ENCODE peak calls at places on chromosomes 12 and 14, in ten cellular contexts. One of them, this sample, is unnamed.

GRCh38 chr12:73699318-73699717 is 838.3 kb upstream of the ATXN7L3B start:
- DNase-seq in left ventricle myocardium inferior: no peak
- DNase-seq in body of pancreas: no peak
- DNase-seq in pancreas: no peak
- DNase-seq in ovary: no peak
- DNase-seq in CD8-positive, alpha-beta memory T cell: no peak
- DNase-seq in DND-41: no peak
- DNase-seq in right cardiac atrium: no peak
- DNase-seq in PC-3: no peak
- DNase-seq in HCT116: no peak
- DNase-seq in this sample: no peak

GRCh38 chr12:120225852-120226640 is 25.1 kb upstream of the RPLP0 start:
- DNase-seq in left ventricle myocardium inferior: peak
- DNase-seq in body of pancreas: peak
- DNase-seq in pancreas: no peak
- DNase-seq in ovary: no peak
- DNase-seq in CD8-positive, alpha-beta memory T cell: no peak
- DNase-seq in DND-41: no peak
- DNase-seq in right cardiac atrium: peak
- DNase-seq in PC-3: no peak
- DNase-seq in HCT116: no peak
- DNase-seq in this sample: no peak

GRCh38 chr14:51396222-51396815 is 156.3 kb downstream of the TMX1 start:
- DNase-seq in left ventricle myocardium inferior: no peak
- DNase-seq in body of pancreas: peak
- DNase-seq in pancreas: peak
- DNase-seq in ovary: peak
- DNase-seq in CD8-positive, alpha-beta memory T cell: no peak
- DNase-seq in DND-41: no peak
- DNase-seq in right cardiac atrium: no peak
- DNase-seq in PC-3: peak
- DNase-seq in HCT116: no peak
- DNase-seq in this sample: peak

GRCh38 chr14:100576091-100577085 is 10.8 kb downstream of the BEGAIN start:
- DNase-seq in left ventricle myocardium inferior: peak
- DNase-seq in body of pancreas: peak
- DNase-seq in pancreas: no peak
- DNase-seq in ovary: no peak
- DNase-seq in CD8-positive, alpha-beta memory T cell: no peak
- DNase-seq in DND-41: no peak
- DNase-seq in right cardiac atrium: peak
- DNase-seq in PC-3: no peak
- DNase-seq in HCT116: no peak
- DNase-seq in this sample: no peak

GRCh38 chr12:12877145-12877544 is 14.2 kb upstream of the GPRC5A start:
- DNase-seq in left ventricle myocardium inferior: no peak
- DNase-seq in body of pancreas: no peak
- DNase-seq in pancreas: no peak
- DNase-seq in ovary: no peak
- DNase-seq in CD8-positive, alpha-beta memory T cell: no peak
- DNase-seq in DND-41: no peak
- DNase-seq in right cardiac atrium: no peak
- DNase-seq in PC-3: no peak
- DNase-seq in HCT116: no peak
- DNase-seq in this sample: no peak

GRCh38 chr12:104656383-104656782 is 199.6 kb downstream of the CHST11 start:
- DNase-seq in left ventricle myocardium inferior: no peak
- DNase-seq in body of pancreas: no peak
- DNase-seq in pancreas: no peak
- DNase-seq in ovary: no peak
- DNase-seq in CD8-positive, alpha-beta memory T cell: no peak
- DNase-seq in DND-41: no peak
- DNase-seq in right cardiac atrium: no peak
- DNase-seq in PC-3: no peak
- DNase-seq in HCT116: no peak
- DNase-seq in this sample: no peak

GRCh38 chr14:81051547-81051946 is 96.1 kb downstream of the TSHR start:
- DNase-seq in left ventricle myocardium inferior: no peak
- DNase-seq in body of pancreas: no peak
- DNase-seq in pancreas: no peak
- DNase-seq in ovary: no peak
- DNase-seq in CD8-positive, alpha-beta memory T cell: no peak
- DNase-seq in DND-41: no peak
- DNase-seq in right cardiac atrium: no peak
- DNase-seq in PC-3: no peak
- DNase-seq in HCT116: no peak
- DNase-seq in this sample: no peak

GRCh38 chr12:13595536-13596450 is 385.6 kb downstream of the GRIN2B start:
- DNase-seq in left ventricle myocardium inferior: no peak
- DNase-seq in body of pancreas: no peak
- DNase-seq in pancreas: no peak
- DNase-seq in ovary: no peak
- DNase-seq in CD8-positive, alpha-beta memory T cell: no peak
- DNase-seq in DND-41: no peak
- DNase-seq in right cardiac atrium: no peak
- DNase-seq in PC-3: no peak
- DNase-seq in HCT116: no peak
- DNase-seq in this sample: no peak

GRCh38 chr12:107057071-107057834 is 36.1 kb downstream of the CRY1 start:
- DNase-seq in left ventricle myocardium inferior: no peak
- DNase-seq in body of pancreas: no peak
- DNase-seq in pancreas: no peak
- DNase-seq in ovary: no peak
- DNase-seq in CD8-positive, alpha-beta memory T cell: no peak
- DNase-seq in DND-41: no peak
- DNase-seq in right cardiac atrium: peak
- DNase-seq in PC-3: peak
- DNase-seq in HCT116: no peak
- DNase-seq in this sample: peak

DNA sequence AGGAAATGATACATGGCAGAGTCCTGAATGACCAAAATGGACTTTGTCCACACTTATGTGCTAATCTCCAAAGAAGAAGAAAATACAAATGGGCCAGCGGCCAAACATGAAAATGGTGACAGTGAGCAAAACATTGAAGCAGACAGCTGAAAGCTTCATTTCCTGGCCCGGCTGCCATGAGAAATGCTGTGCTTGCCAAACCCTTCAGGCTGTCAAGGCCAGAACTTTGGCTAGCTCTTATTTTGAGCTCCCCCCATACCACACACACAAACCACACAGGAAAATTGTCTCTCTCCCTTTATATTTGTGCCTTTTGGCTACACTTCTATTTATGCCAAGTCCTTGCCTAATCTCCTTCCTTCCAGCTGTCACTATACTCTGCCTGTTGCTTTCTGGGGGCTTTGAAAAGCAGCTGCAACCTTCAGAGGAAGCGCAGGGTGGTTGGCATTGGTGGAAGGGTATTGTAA is 323.8 kb downstream of the RAD51B start:
- DNase-seq in left ventricle myocardium inferior: peak
- DNase-seq in body of pancreas: peak
- DNase-seq in pancreas: peak
- DNase-seq in ovary: peak
- DNase-seq in CD8-positive, alpha-beta memory T cell: no peak
- DNase-seq in DND-41: peak
- DNase-seq in right cardiac atrium: peak
- DNase-seq in PC-3: peak
- DNase-seq in HCT116: no peak
- DNase-seq in this sample: no peak
- H3K27ac ChIP-seq in left ventricle myocardium inferior: peak
- H3K27ac ChIP-seq in body of pancreas: peak
- H3K27ac ChIP-seq in pancreas: peak
- H3K27ac ChIP-seq in ovary: peak
- H3K27ac ChIP-seq in CD8-positive, alpha-beta memory T cell: no peak
- H3K27ac ChIP-seq in DND-41: peak
- H3K27ac ChIP-seq in right cardiac atrium: peak
- H3K27ac ChIP-seq in PC-3: no peak
- H3K27ac ChIP-seq in HCT116: peak
- H3K27ac ChIP-seq in this sample: peak

GRCh38 chr12:50518129-50518528 is 13.3 kb downstream of the DIP2B start:
- DNase-seq in left ventricle myocardium inferior: no peak
- DNase-seq in body of pancreas: no peak
- DNase-seq in pancreas: no peak
- DNase-seq in ovary: no peak
- DNase-seq in CD8-positive, alpha-beta memory T cell: no peak
- DNase-seq in DND-41: no peak
- DNase-seq in right cardiac atrium: no peak
- DNase-seq in PC-3: no peak
- DNase-seq in HCT116: no peak
- DNase-seq in this sample: no peak
- H3K27ac ChIP-seq in left ventricle myocardium inferior: peak
- H3K27ac ChIP-seq in body of pancreas: no peak
- H3K27ac ChIP-seq in pancreas: no peak
- H3K27ac ChIP-seq in ovary: no peak
- H3K27ac ChIP-seq in CD8-positive, alpha-beta memory T cell: no peak
- H3K27ac ChIP-seq in DND-41: no peak
- H3K27ac ChIP-seq in right cardiac atrium: no peak
- H3K27ac ChIP-seq in PC-3: no peak
- H3K27ac ChIP-seq in HCT116: no peak
- H3K27ac ChIP-seq in this sample: peak

GRCh38 chr14:34930591-34931069 is 52.2 kb upstream of the SRP54 start:
- DNase-seq in left ventricle myocardium inferior: no peak
- DNase-seq in body of pancreas: no peak
- DNase-seq in pancreas: no peak
- DNase-seq in ovary: no peak
- DNase-seq in CD8-positive, alpha-beta memory T cell: no peak
- DNase-seq in DND-41: no peak
- DNase-seq in right cardiac atrium: no peak
- DNase-seq in PC-3: no peak
- DNase-seq in HCT116: no peak
- DNase-seq in this sample: no peak

GRCh38 chr14:34933301-34933700 is 49.5 kb upstream of the SRP54 start:
- DNase-seq in left ventricle myocardium inferior: no peak
- DNase-seq in body of pancreas: no peak
- DNase-seq in pancreas: no peak
- DNase-seq in ovary: no peak
- DNase-seq in CD8-positive, alpha-beta memory T cell: no peak
- DNase-seq in DND-41: no peak
- DNase-seq in right cardiac atrium: no peak
- DNase-seq in PC-3: no peak
- DNase-seq in HCT116: no peak
- DNase-seq in this sample: no peak

GRCh38 chr14:34937442-34937841 is 45.4 kb upstream of the SRP54 start:
- DNase-seq in left ventricle myocardium inferior: no peak
- DNase-seq in body of pancreas: no peak
- DNase-seq in pancreas: no peak
- DNase-seq in ovary: no peak
- DNase-seq in CD8-positive, alpha-beta memory T cell: no peak
- DNase-seq in DND-41: no peak
- DNase-seq in right cardiac atrium: no peak
- DNase-seq in PC-3: no peak
- DNase-seq in HCT116: no peak
- DNase-seq in this sample: no peak

GRCh38 chr14:34931206-34931605 is 51.6 kb upstream of the SRP54 start:
- DNase-seq in left ventricle myocardium inferior: no peak
- DNase-seq in body of pancreas: no peak
- DNase-seq in pancreas: no peak
- DNase-seq in ovary: no peak
- DNase-seq in CD8-positive, alpha-beta memory T cell: no peak
- DNase-seq in DND-41: no peak
- DNase-seq in right cardiac atrium: no peak
- DNase-seq in PC-3: peak
- DNase-seq in HCT116: no peak
- DNase-seq in this sample: peak

GRCh38 chr14:34935552-34935951 is 47.2 kb upstream of the SRP54 start:
- DNase-seq in left ventricle myocardium inferior: no peak
- DNase-seq in body of pancreas: no peak
- DNase-seq in pancreas: no peak
- DNase-seq in ovary: no peak
- DNase-seq in CD8-positive, alpha-beta memory T cell: no peak
- DNase-seq in DND-41: no peak
- DNase-seq in right cardiac atrium: no peak
- DNase-seq in PC-3: no peak
- DNase-seq in HCT116: no peak
- DNase-seq in this sample: no peak
- H3K27ac ChIP-seq in left ventricle myocardium inferior: no peak
- H3K27ac ChIP-seq in body of pancreas: no peak
- H3K27ac ChIP-seq in pancreas: no peak
- H3K27ac ChIP-seq in ovary: no peak
- H3K27ac ChIP-seq in CD8-positive, alpha-beta memory T cell: no peak
- H3K27ac ChIP-seq in DND-41: no peak
- H3K27ac ChIP-seq in right cardiac atrium: no peak
- H3K27ac ChIP-seq in PC-3: no peak
- H3K27ac ChIP-seq in HCT116: no peak
- H3K27ac ChIP-seq in this sample: no peak

GRCh38 chr14:73770977-73771847 is 57.0 kb upstream of the PNMA1 start:
- DNase-seq in left ventricle myocardium inferior: no peak
- DNase-seq in body of pancreas: no peak
- DNase-seq in pancreas: no peak
- DNase-seq in ovary: no peak
- DNase-seq in CD8-positive, alpha-beta memory T cell: no peak
- DNase-seq in DND-41: no peak
- DNase-seq in right cardiac atrium: no peak
- DNase-seq in PC-3: peak
- DNase-seq in HCT116: no peak
- DNase-seq in this sample: no peak

GRCh38 chr14:73771848-73772705 is 57.9 kb upstream of the PNMA1 start:
- DNase-seq in left ventricle myocardium inferior: no peak
- DNase-seq in body of pancreas: peak
- DNase-seq in pancreas: peak
- DNase-seq in ovary: peak
- DNase-seq in CD8-positive, alpha-beta memory T cell: peak
- DNase-seq in DND-41: peak
- DNase-seq in right cardiac atrium: peak
- DNase-seq in PC-3: peak
- DNase-seq in HCT116: no peak
- DNase-seq in this sample: no peak

GRCh38 chr14:73764881-73765280 is 50.7 kb upstream of the PNMA1 start:
- DNase-seq in left ventricle myocardium inferior: peak
- DNase-seq in body of pancreas: peak
- DNase-seq in pancreas: peak
- DNase-seq in ovary: no peak
- DNase-seq in CD8-positive, alpha-beta memory T cell: no peak
- DNase-seq in DND-41: no peak
- DNase-seq in right cardiac atrium: peak
- DNase-seq in PC-3: no peak
- DNase-seq in HCT116: no peak
- DNase-seq in this sample: no peak

GRCh38 chr14:73764406-73764805 is 50.2 kb upstream of the PNMA1 start:
- DNase-seq in left ventricle myocardium inferior: no peak
- DNase-seq in body of pancreas: no peak
- DNase-seq in pancreas: no peak
- DNase-seq in ovary: peak
- DNase-seq in CD8-positive, alpha-beta memory T cell: no peak
- DNase-seq in DND-41: no peak
- DNase-seq in right cardiac atrium: peak
- DNase-seq in PC-3: no peak
- DNase-seq in HCT116: no peak
- DNase-seq in this sample: no peak

GRCh38 chr14:73768107-73768506 is 53.9 kb upstream of the PNMA1 start:
- DNase-seq in left ventricle myocardium inferior: no peak
- DNase-seq in body of pancreas: no peak
- DNase-seq in pancreas: no peak
- DNase-seq in ovary: no peak
- DNase-seq in CD8-positive, alpha-beta memory T cell: no peak
- DNase-seq in DND-41: no peak
- DNase-seq in right cardiac atrium: peak
- DNase-seq in PC-3: no peak
- DNase-seq in HCT116: no peak
- DNase-seq in this sample: no peak
- H3K27ac ChIP-seq in left ventricle myocardium inferior: peak
- H3K27ac ChIP-seq in body of pancreas: no peak
- H3K27ac ChIP-seq in pancreas: no peak
- H3K27ac ChIP-seq in ovary: no peak
- H3K27ac ChIP-seq in CD8-positive, alpha-beta memory T cell: no peak
- H3K27ac ChIP-seq in DND-41: no peak
- H3K27ac ChIP-seq in right cardiac atrium: no peak
- H3K27ac ChIP-seq in PC-3: no peak
- H3K27ac ChIP-seq in HCT116: no peak
- H3K27ac ChIP-seq in this sample: no peak

GRCh38 chr14:31228533-31228932 is 20.9 kb upstream of the HECTD1 start:
- DNase-seq in left ventricle myocardium inferior: no peak
- DNase-seq in body of pancreas: no peak
- DNase-seq in pancreas: no peak
- DNase-seq in ovary: no peak
- DNase-seq in CD8-positive, alpha-beta memory T cell: no peak
- DNase-seq in DND-41: no peak
- DNase-seq in right cardiac atrium: no peak
- DNase-seq in PC-3: peak
- DNase-seq in HCT116: no peak
- DNase-seq in this sample: peak
- H3K27ac ChIP-seq in left ventricle myocardium inferior: peak
- H3K27ac ChIP-seq in body of pancreas: peak
- H3K27ac ChIP-seq in pancreas: peak
- H3K27ac ChIP-seq in ovary: no peak
- H3K27ac ChIP-seq in CD8-positive, alpha-beta memory T cell: no peak
- H3K27ac ChIP-seq in DND-41: no peak
- H3K27ac ChIP-seq in right cardiac atrium: no peak
- H3K27ac ChIP-seq in PC-3: peak
- H3K27ac ChIP-seq in HCT116: no peak
- H3K27ac ChIP-seq in this sample: peak